ENCODE peak calls at places on chromosomes 1 and 21, in ten cellular contexts. F is fibroblast of villous mesenchyme, K is astrocyte of the spinal cord, A is body of pancreas, N is epithelial cell of esophagus, G is left ventricle myocardium inferior, X is activated B cell treated with CpG ODN at 0.5 μM for 24 hours, R is glutamatergic neuron, V is left lung, Y is GM13976. S is an unnamed sample.

GRCh38 chr1:233294991-233295774 is at the start of gene PCNX2:
- DNase-seq in F (peak), K (peak), A (peak), N (peak), G (no peak), X (peak), R (no peak), V (peak), Y (peak), S (peak)

GRCh38 chr21:44829507-44830092 is 11.7 kb upstream of the SUMO3 start:
- DNase-seq in F (no peak), K (no peak), A (no peak), N (no peak), G (no peak), X (no peak), R (no peak), V (no peak), Y (no peak), S (peak)

GRCh38 chr1:50415235-50416149 is 7.8 kb downstream of the DMRTA2 start:
- DNase-seq in F (no peak), K (no peak), A (no peak), N (no peak), G (no peak), X (no peak), R (peak), V (no peak), Y (no peak), S (no peak)

GRCh38 chr1:212127219-212127618 is 91.7 kb downstream of the DTL start:
- DNase-seq in F (no peak), K (no peak), A (no peak), N (no peak), G (no peak), X (no peak), R (no peak), V (no peak), Y (no peak), S (no peak)

GRCh38 chr1:104636581-104636980 is 886.9 kb downstream of the AMY1C start:
- DNase-seq in F (no peak), K (no peak), A (no peak), N (peak), G (no peak), X (no peak), R (no peak), V (no peak), Y (peak), S (no peak)

GRCh38 chr1:232059726-232060360 is 433.3 kb downstream of the DISC1 start:
- DNase-seq in F (peak), K (no peak), A (no peak), N (no peak), G (no peak), X (no peak), R (peak), V (no peak), Y (no peak), S (no peak)

GRCh38 chr1:6041432-6042062 is 4.1 kb upstream of the KCNAB2 start:
- DNase-seq in F (no peak), K (no peak), A (peak), N (peak), G (no peak), X (no peak), R (peak), V (peak), Y (peak), S (peak)

GRCh38 chr21:37565530-37566223 is 199.1 kb downstream of the DYRK1A start:
- DNase-seq in F (peak), K (peak), A (no peak), N (no peak), G (no peak), X (no peak), R (no peak), V (no peak), Y (no peak), S (no peak)

GRCh38 chr1:20602851-20603450 is 14.1 kb downstream of the CDA start:
- DNase-seq in F (no peak), K (no peak), A (no peak), N (peak), G (no peak), X (no peak), R (no peak), V (no peak), Y (no peak), S (no peak)

GRCh38 chr1:169486281-169486904 is 649 bp upstream of the SLC19A2 start:
- DNase-seq in F (peak), K (no peak), A (no peak), N (peak), G (no peak), X (no peak), R (no peak), V (no peak), Y (peak), S (no peak)

GRCh38 chr1:47722101-47722500 is 275.1 kb downstream of the TRABD2B start:
- DNase-seq in F (no peak), K (no peak), A (no peak), N (no peak), G (no peak), X (no peak), R (no peak), V (no peak), Y (no peak), S (no peak)

GRCh38 chr1:26029864-26030481 is 8.4 kb downstream of the EXTL1 start:
- DNase-seq in F (no peak), K (no peak), A (no peak), N (no peak), G (no peak), X (no peak), R (no peak), V (no peak), Y (no peak), S (no peak)

GRCh38 chr1:208254376-208254775 is 10.2 kb upstream of the PLXNA2 start:
- DNase-seq in F (no peak), K (no peak), A (no peak), N (no peak), G (no peak), X (no peak), R (no peak), V (no peak), Y (no peak), S (no peak)

GRCh38 chr1:9061252-9061948 is 8.0 kb downstream of the SLC2A5 start:
- DNase-seq in F (no peak), K (no peak), A (no peak), N (no peak), G (no peak), X (no peak), R (no peak), V (no peak), Y (no peak), S (no peak)

GRCh38 chr1:42046772-42047552 is 106.2 kb upstream of the GUCA2B start:
- DNase-seq in F (no peak), K (no peak), A (peak), N (no peak), G (no peak), X (no peak), R (peak), V (no peak), Y (no peak), S (no peak)

GRCh38 chr1:231385118-231385748 is 36.9 kb downstream of the EGLN1 start:
- DNase-seq in F (no peak), K (no peak), A (peak), N (peak), G (no peak), X (no peak), R (no peak), V (no peak), Y (no peak), S (no peak)

GRCh38 chr1:230231739-230232075 is 164.7 kb downstream of the GALNT2 start:
- DNase-seq in F (peak), K (peak), A (peak), N (peak), G (peak), X (no peak), R (no peak), V (peak), Y (no peak), S (peak)

GRCh38 chr1:231836227-231836893 is 209.8 kb downstream of the DISC1 start:
- DNase-seq in F (no peak), K (no peak), A (no peak), N (no peak), G (no peak), X (no peak), R (no peak), V (no peak), Y (no peak), S (no peak)

GRCh38 chr1:32337855-32338636 is 2.0 kb upstream of the MARCKSL1 start:
- DNase-seq in F (no peak), K (no peak), A (no peak), N (no peak), G (no peak), X (peak), R (no peak), V (peak), Y (no peak), S (peak)

GRCh38 chr1:4170953-4171352 is 270.9 kb upstream of the C1orf174 start:
- DNase-seq in F (no peak), K (no peak), A (no peak), N (no peak), G (no peak), X (no peak), R (no peak), V (no peak), Y (no peak), S (no peak)

GRCh38 chr1:70210820-70211219 is 5.4 kb upstream of the LRRC40 start:
- DNase-seq in F (no peak), K (no peak), A (no peak), N (no peak), G (no peak), X (no peak), R (no peak), V (no peak), Y (no peak), S (no peak)

GRCh38 chr1:47417129-47418044 is 1.3 kb downstream of the FOXE3 start:
- DNase-seq in F (no peak), K (no peak), A (no peak), N (no peak), G (no peak), X (no peak), R (no peak), V (no peak), Y (no peak), S (no peak)

GRCh38 chr21:36134820-36135390 is at the start of gene CBR3:
- DNase-seq in F (peak), K (peak), A (peak), N (peak), G (peak), X (peak), R (peak), V (peak), Y (peak), S (peak)

GRCh38 chr1:31476891-31477846 is 64.2 kb downstream of the SERINC2 start:
- DNase-seq in F (no peak), K (no peak), A (no peak), N (peak), G (no peak), X (no peak), R (peak), V (no peak), Y (no peak), S (no peak)

GRCh38 chr1:197557302-197557701 is 218.0 kb downstream of the DENND1B start:
- DNase-seq in F (no peak), K (no peak), A (no peak), N (peak), G (no peak), X (no peak), R (no peak), V (no peak), Y (no peak), S (no peak)

GRCh38 chr1:43253876-43254275 is 15.9 kb upstream of the TMEM125 start:
- DNase-seq in F (no peak), K (no peak), A (no peak), N (no peak), G (no peak), X (no peak), R (no peak), V (no peak), Y (no peak), S (no peak)

GRCh38 chr1:114023377-114023776 is 44.1 kb downstream of the OLFML3 start:
- DNase-seq in F (no peak), K (no peak), A (no peak), N (no peak), G (no peak), X (no peak), R (no peak), V (no peak), Y (no peak), S (no peak)

GRCh38 chr1:36487906-36488305 is 5.2 kb upstream of the CSF3R start:
- DNase-seq in F (no peak), K (no peak), A (no peak), N (no peak), G (no peak), X (no peak), R (no peak), V (no peak), Y (no peak), S (no peak)

GRCh38 chr1:36486088-36486435 is 3.3 kb upstream of the CSF3R start:
- DNase-seq in F (no peak), K (no peak), A (no peak), N (no peak), G (no peak), X (no peak), R (no peak), V (no peak), Y (no peak), S (no peak)

GRCh38 chr1:36482724-36483388 is at the start of gene CSF3R:
- DNase-seq in F (peak), K (no peak), A (no peak), N (no peak), G (peak), X (no peak), R (no peak), V (peak), Y (no peak), S (no peak)

GRCh38 chr1:36484099-36484498 is 1.4 kb upstream of the CSF3R start:
- DNase-seq in F (no peak), K (no peak), A (no peak), N (no peak), G (no peak), X (no peak), R (no peak), V (no peak), Y (no peak), S (no peak)

DNA sequence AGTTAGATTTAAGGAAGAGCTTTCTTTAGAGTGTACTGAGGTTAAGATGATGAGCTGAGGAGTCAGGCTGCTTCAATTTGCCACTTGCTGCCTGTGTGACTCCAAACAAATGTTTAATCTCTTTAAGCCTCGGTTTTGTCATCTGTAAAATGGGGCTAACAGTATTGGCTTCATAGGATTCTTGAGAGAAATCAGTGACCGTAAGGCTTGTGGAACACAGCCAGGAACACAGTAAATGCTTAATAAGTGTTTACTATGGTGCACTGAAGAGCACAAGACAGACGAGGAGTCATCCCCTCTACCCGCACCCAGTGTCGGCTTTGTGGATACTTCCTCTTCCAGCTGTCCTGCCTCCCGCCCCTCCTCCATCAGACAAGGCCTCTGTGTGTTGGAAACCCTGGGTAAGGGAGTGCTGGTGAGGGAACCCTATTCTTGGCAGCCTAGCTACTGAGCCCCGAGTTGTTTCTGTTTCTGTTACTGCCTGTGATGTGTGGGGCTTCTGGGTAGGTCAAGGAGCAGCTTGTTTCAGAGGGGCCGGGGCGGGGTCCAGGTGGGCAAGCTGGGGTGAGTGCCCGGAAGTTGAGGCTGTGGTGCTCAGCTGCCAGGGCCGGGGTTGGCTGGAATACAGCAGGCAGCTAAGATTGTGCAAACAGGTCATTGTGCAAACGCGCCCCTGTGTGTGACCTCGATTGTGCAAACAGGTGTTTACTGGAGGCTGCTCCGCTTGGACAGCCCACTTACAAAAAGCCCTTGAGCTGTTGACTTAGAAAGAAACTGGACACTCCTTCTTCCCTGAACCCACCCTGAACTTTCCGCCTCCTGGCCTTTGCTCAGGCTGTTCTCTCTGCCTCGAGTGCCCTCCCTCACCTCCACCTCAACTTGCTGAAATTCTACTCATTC is 4.0 kb upstream of the CSF3R start:
- DNase-seq in F (peak), K (no peak), A (peak), N (peak), G (peak), X (no peak), R (no peak), V (peak), Y (no peak), S (no peak)
- TF ChIP-seq CTCF in F (no peak), K (no peak), A (no peak), N (no peak), G (no peak), X (no peak), R (no peak), V (no peak), Y (no peak), S (no peak)

GRCh38 chr1:241658081-241658793 is 6.2 kb downstream of the WDR64 start:
- DNase-seq in F (peak), K (no peak), A (no peak), N (peak), G (no peak), X (no peak), R (no peak), V (no peak), Y (no peak), S (no peak)
- TF ChIP-seq CTCF in F (no peak), K (no peak), A (no peak), N (no peak), G (no peak), X (no peak), R (no peak), V (no peak), Y (no peak), S (no peak)

GRCh38 chr1:1956101-1956500 is 37.0 kb upstream of the TMEM52 start:
- DNase-seq in F (no peak), K (no peak), A (no peak), N (no peak), G (no peak), X (no peak), R (no peak), V (peak), Y (no peak), S (no peak)

GRCh38 chr1:1954015-1954414 is 34.9 kb upstream of the TMEM52 start:
- DNase-seq in F (no peak), K (no peak), A (no peak), N (no peak), G (no peak), X (no peak), R (no peak), V (peak), Y (no peak), S (no peak)

GRCh38 chr1:1956586-1957532 is 37.8 kb upstream of the TMEM52 start:
- DNase-seq in F (no peak), K (no peak), A (no peak), N (no peak), G (no peak), X (no peak), R (no peak), V (peak), Y (no peak), S (no peak)

GRCh38 chr1:1955651-1956094 is 36.6 kb upstream of the TMEM52 start:
- DNase-seq in F (no peak), K (no peak), A (no peak), N (no peak), G (no peak), X (no peak), R (no peak), V (peak), Y (no peak), S (no peak)

DNA sequence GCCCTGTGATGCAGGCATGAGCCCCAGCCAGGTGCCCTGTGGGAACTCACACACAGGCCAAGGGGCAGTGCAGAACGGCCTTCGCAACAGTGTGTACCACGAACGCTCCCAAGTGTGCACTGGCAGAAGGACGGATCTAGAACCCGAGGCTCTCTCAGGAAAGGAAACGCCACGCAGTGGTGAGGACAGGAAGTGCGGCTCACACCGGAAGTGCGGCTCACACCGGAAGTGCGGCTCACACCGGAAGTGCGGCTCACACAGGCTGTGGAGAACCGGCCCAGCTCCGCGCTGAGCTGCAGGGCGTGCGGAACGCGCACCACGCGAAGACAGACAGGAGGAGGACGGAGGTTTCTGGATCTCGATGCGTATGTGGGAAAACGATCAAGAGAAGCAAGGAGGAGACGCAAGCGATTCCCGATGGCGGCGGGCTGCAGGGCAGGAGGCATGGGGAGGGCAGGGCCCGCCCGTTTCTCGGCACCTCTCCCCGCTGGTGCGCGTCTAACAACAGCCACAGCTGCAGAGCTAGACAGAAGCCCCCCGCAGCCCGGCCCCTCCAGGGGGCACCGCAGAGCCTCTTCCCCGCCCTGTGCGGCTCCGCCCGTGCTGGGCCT is 35.9 kb upstream of the TMEM52 start:
- DNase-seq in F (no peak), K (no peak), A (no peak), N (no peak), G (no peak), X (no peak), R (peak), V (peak), Y (no peak), S (peak)
- TF ChIP-seq CTCF in F (no peak), K (peak), A (no peak), N (no peak), G (no peak), X (no peak), R (peak), V (no peak), Y (no peak), S (no peak)

GRCh38 chr1:45386219-45386618 is 46.0 kb upstream of the MUTYH start:
- DNase-seq in F (no peak), K (no peak), A (no peak), N (no peak), G (no peak), X (no peak), R (no peak), V (no peak), Y (no peak), S (no peak)
- TF ChIP-seq CTCF in F (no peak), K (no peak), A (no peak), N (no peak), G (no peak), X (no peak), R (no peak), V (no peak), Y (no peak), S (no peak)

GRCh38 chr1:79042117-79042516 is 35.6 kb upstream of the ADGRL4 start:
- DNase-seq in F (peak), K (peak), A (no peak), N (peak), G (no peak), X (no peak), R (no peak), V (no peak), Y (peak), S (no peak)

GRCh38 chr1:79042539-79042938 is 36.0 kb upstream of the ADGRL4 start:
- DNase-seq in F (no peak), K (no peak), A (no peak), N (no peak), G (no peak), X (no peak), R (no peak), V (no peak), Y (no peak), S (no peak)

GRCh38 chr1:79043506-79043905 is 37.0 kb upstream of the ADGRL4 start:
- DNase-seq in F (peak), K (no peak), A (no peak), N (no peak), G (no peak), X (no peak), R (no peak), V (no peak), Y (no peak), S (no peak)

GRCh38 chr1:79041666-79042065 is 35.1 kb upstream of the ADGRL4 start:
- DNase-seq in F (no peak), K (no peak), A (no peak), N (no peak), G (no peak), X (no peak), R (no peak), V (no peak), Y (no peak), S (no peak)

DNA sequence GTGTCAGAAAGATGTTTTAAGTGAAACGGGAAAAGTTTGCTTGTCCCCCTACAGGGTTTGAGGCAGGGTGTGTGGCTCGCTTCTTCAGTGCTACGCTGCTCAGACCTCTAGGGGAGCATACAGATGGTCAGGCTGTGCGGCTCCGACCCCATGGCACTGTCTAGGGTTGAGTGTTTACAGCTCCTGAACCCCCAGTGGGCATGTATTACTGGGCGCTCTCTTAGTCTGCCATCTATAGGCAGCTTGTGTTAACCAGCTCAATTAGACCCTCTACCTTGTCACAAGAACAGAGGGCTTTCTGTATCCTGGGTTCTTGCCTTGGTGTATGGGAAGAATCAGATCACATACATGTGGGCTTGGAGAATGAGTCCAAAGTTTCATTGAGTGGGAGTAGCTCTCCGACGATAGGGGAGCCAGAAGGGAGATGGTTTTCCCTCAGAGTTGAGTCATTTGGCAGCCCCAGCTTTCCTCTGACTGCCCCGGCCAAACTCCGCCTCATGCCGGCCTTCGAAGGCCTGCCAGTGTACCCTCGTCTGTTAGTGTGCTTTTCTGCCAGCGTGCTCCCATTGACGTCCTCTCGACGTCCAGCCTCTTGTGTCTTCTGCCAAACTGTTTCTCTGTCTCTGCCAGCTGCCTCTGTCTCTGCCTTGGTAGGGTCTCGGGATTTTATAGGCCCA is 38.6 kb upstream of the ADGRL4 start:
- DNase-seq in F (no peak), K (no peak), A (no peak), N (no peak), G (no peak), X (no peak), R (peak), V (peak), Y (no peak), S (no peak)
- TF ChIP-seq CTCF in F (no peak), K (no peak), A (no peak), N (no peak), G (peak), X (no peak), R (no peak), V (no peak), Y (no peak), S (no peak)